ENCODE peak calls at places on chromosomes 16 and 17, in ten cellular contexts. Y is ascending aorta; A is stomach; I is cardiac muscle cell; M is body of pancreas; Z is fibroblast of lung; P is IMR-90; L is neural progenitor cell; F is K562; Q is CD8-positive, alpha-beta T cell. H is an unnamed sample. For H3K36me3, the result is how much of the 10 kb centered on the place peaks cover.

GRCh38 chr16:49776085-49776501 is 79.8 kb downstream of the ZNF423 start:
- DNase-seq in A (no peak), I (peak), Y (no peak), M (no peak), Q (no peak), L (peak), F (no peak), Z (no peak), P (no peak), H (peak)

GRCh38 chr16:30040221-30040620 is 9.2 kb upstream of the TLCD3B start:
- DNase-seq in M (no peak), F (no peak), Y (no peak), P (no peak), Z (no peak), Q (no peak), I (no peak), L (no peak), A (no peak), H (no peak)

GRCh38 chr17:64998436-64999190 is 57.9 kb downstream of the GNA13 start:
- DNase-seq in Z (no peak), F (no peak), L (no peak), P (no peak), A (no peak), Q (no peak), I (no peak), Y (no peak), M (no peak), H (no peak)

GRCh38 chr16:66382966-66383299 is 16.4 kb downstream of the CDH5 start:
- DNase-seq in M (no peak), Q (no peak), P (peak), Y (no peak), L (no peak), F (no peak), I (peak), A (no peak), Z (peak), H (peak)

GRCh38 chr17:59154721-59155438 is at the start of gene SKA2:
- DNase-seq in P (no peak), F (peak), Q (peak), L (peak), M (peak), I (no peak), A (peak), Y (peak), Z (no peak), H (no peak)

GRCh38 chr16:80936410-80936809 is 70.3 kb downstream of the CMC2 start:
- DNase-seq in Z (no peak), L (no peak), A (no peak), F (no peak), M (no peak), P (peak), Y (no peak), Q (no peak), I (no peak), H (peak)

GRCh38 chr16:1184156-1184868 is 31.4 kb downstream of the CACNA1H start:
- DNase-seq in M (no peak), Z (no peak), A (no peak), Q (no peak), Y (no peak), P (no peak), L (no peak), I (no peak), F (no peak), H (no peak)

GRCh38 chr16:47712276-47713224 is 251.4 kb downstream of the PHKB start:
- DNase-seq in Y (no peak), I (no peak), L (no peak), A (no peak), Q (no peak), P (no peak), F (no peak), M (no peak), Z (no peak), H (peak)

GRCh38 chr16:8866118-8866883 is 2.5 kb downstream of the CARHSP1 start:
- DNase-seq in I (peak), M (no peak), F (no peak), L (peak), Y (no peak), Z (no peak), P (no peak), Q (no peak), A (peak), H (no peak)

GRCh38 chr16:24540575-24541240 is 1.3 kb downstream of the RBBP6 start:
- DNase-seq in A (no peak), F (no peak), Q (no peak), I (peak), P (peak), Y (no peak), L (peak), Z (no peak), M (no peak), H (no peak)

GRCh38 chr16:66509576-66509975 is 40.3 kb downstream of the TK2 start:
- DNase-seq in P (no peak), Q (no peak), A (peak), M (peak), Z (no peak), L (no peak), F (no peak), I (no peak), Y (no peak), H (no peak)

GRCh38 chr16:75070055-75070841 is 46.3 kb downstream of the LDHD start:
- DNase-seq in Y (no peak), Z (peak), P (no peak), L (no peak), A (peak), M (no peak), Q (no peak), I (no peak), F (peak), H (no peak)

GRCh38 chr17:77880702-77881450 is 77.6 kb upstream of the TNRC6C start:
- DNase-seq in L (no peak), Y (no peak), Z (no peak), F (no peak), Q (no peak), A (no peak), I (no peak), P (no peak), M (no peak), H (no peak)

GRCh38 chr16:68908000-68908313 is 64.6 kb downstream of the TANGO6 start:
- DNase-seq in A (no peak), F (no peak), I (no peak), P (peak), Q (no peak), L (no peak), M (no peak), Z (peak), Y (no peak), H (no peak)

GRCh38 chr17:11493947-11494346 is 104.3 kb upstream of the DNAH9 start:
- DNase-seq in Z (no peak), L (peak), P (no peak), F (no peak), M (no peak), I (no peak), A (no peak), Q (no peak), Y (no peak), H (no peak)

GRCh38 chr17:29757788-29758187 is 135.1 kb upstream of the CORO6 start:
- DNase-seq in A (no peak), Z (no peak), F (no peak), Y (no peak), I (no peak), P (no peak), L (no peak), M (no peak), Q (no peak), H (no peak)

GRCh38 chr17:80792373-80792781 is 199.3 kb upstream of the CHMP6 start:
- DNase-seq in Z (peak), M (no peak), A (no peak), F (no peak), L (no peak), Y (no peak), Q (no peak), I (no peak), P (peak), H (peak)

GRCh38 chr17:19551148-19551547 is 17.5 kb downstream of the SLC47A1 start:
- DNase-seq in P (no peak), Q (no peak), Z (no peak), F (no peak), Y (no peak), L (no peak), A (no peak), M (no peak), I (no peak), H (no peak)

GRCh38 chr17:34533811-34534527 is 45.4 kb upstream of the TMEM132E start:
- DNase-seq in Y (no peak), Z (peak), Q (no peak), M (no peak), L (no peak), I (no peak), F (no peak), P (no peak), A (no peak), H (no peak)

GRCh38 chr16:67538666-67539101 is 10.1 kb downstream of the RIPOR1 start:
- DNase-seq in M (no peak), P (peak), A (peak), Q (no peak), L (peak), I (no peak), F (no peak), Z (peak), Y (no peak), H (peak)

GRCh38 chr16:1788708-1789100 is 4.8 kb downstream of the IGFALS start:
- DNase-seq in F (no peak), Y (peak), P (no peak), L (no peak), I (no peak), Q (no peak), A (no peak), M (peak), Z (no peak), H (no peak)

GRCh38 chr17:41678907-41679739 is 9.6 kb upstream of the EIF1 start:
- DNase-seq in M (no peak), P (peak), F (peak), Y (no peak), Q (peak), L (no peak), A (no peak), Z (peak), I (no peak), H (no peak)
- TF ChIP-seq CTCF in M (no peak), P (no peak), F (peak), Y (no peak), Q (no peak), L (peak), A (no peak), Z (no peak), I (no peak), H (peak)

GRCh38 chr16:79137528-79137927 is 463.0 kb downstream of the MAF start:
- DNase-seq in L (no peak), M (no peak), F (no peak), Z (no peak), I (no peak), P (no peak), Q (no peak), Y (no peak), A (no peak), H (no peak)
- H3K27ac ChIP-seq in L (no peak), M (no peak), F (no peak), Z (no peak), I (no peak), P (no peak), Q (no peak), Y (no peak), A (no peak), H (no peak)

GRCh38 chr17:67353161-67353560 is 13.2 kb downstream of the PSMD12 start:
- DNase-seq in P (no peak), L (no peak), Z (no peak), Y (no peak), F (no peak), I (no peak), Q (no peak), A (no peak), M (no peak), H (no peak)

GRCh38 chr17:67343237-67343636 is 23.1 kb downstream of the PSMD12 start:
- DNase-seq in Q (no peak), I (no peak), Y (no peak), F (no peak), Z (no peak), P (no peak), L (no peak), M (no peak), A (no peak), H (no peak)

GRCh38 chr17:67349420-67349819 is 17.0 kb downstream of the PSMD12 start:
- DNase-seq in Y (no peak), M (no peak), L (no peak), P (no peak), F (no peak), Q (no peak), I (no peak), Z (no peak), A (no peak), H (no peak)

DNA sequence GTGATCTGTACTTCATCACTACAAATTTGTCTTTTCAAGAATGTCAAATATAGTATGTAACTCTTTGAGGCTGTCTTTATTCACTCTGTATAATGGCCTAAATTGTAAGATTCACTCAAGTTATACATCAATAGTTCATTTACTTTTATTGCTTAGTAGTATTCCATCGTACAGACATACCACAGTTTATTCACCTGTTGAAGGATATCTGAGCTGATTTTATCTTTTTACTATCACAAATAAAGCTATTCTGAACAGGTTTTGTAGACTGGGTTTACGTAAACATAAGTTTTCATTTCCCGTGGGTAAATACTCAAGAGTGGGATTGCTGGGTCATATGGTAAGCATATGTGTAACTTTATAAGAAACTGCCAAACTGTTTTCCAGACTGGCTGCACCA is 18.6 kb downstream of the PSMD12 start:
- DNase-seq in F (no peak), L (no peak), A (no peak), I (no peak), Z (no peak), M (no peak), Q (no peak), P (no peak), Y (no peak), H (no peak)
- H3K36me3 ChIP-seq in F (half or more), L (under half), A (half or more), I (half or more), Z (under half), M (half or more), Q (half or more), P (under half), Y (half or more), H (half or more)

GRCh38 chr17:40023590-40024292 is 8.5 kb downstream of the CSF3 start:
- DNase-seq in Y (no peak), A (peak), M (no peak), P (no peak), I (no peak), Q (no peak), F (no peak), L (no peak), Z (peak), H (no peak)
- TF ChIP-seq CTCF in Y (no peak), A (no peak), M (no peak), P (no peak), I (no peak), Q (no peak), F (no peak), L (no peak), Z (no peak), H (no peak)

DNA sequence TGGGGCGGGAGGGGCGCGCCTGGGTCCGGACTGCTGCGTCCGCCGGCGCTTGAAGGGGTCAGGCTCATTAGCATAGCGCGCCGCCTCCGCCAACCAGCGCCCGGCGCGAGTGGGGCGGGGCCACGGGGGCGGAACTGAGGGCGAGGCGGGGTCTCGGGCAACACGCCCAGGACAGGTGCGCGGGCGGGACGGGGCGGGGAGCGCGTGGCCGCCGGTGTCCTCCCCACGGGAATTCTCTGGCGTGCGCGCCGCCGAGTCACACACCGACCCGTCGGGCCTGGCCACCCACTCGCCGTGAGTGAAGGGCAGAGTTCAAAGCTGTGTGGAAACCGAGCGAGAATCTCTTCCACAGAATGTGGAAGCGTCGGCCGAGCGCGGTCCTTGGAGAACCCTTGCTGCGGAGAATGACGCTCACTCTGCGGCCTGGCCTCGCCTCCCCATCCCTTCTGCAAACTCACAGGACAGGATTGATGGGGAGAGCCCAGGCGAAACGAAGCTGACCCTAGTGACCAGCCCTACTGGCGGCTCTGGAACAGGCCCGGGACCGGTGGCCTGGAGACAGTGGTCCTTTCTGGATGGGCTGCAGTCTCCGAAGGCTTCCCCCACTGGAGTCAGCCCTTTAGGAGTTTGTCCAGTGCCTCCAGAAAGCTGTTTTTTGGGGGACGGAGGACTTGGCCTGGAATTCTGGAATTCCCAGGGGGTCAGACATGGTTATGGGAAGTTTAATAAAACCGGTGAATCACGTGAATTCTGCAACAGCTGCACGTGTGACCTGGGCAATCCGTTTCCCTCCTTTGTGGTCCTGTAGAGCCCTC is at the start of gene SNAI3:
- DNase-seq in P (peak), Q (peak), Z (no peak), M (peak), A (peak), L (peak), I (peak), F (peak), Y (no peak), H (no peak)
- H3K27ac ChIP-seq in P (no peak), Q (peak), Z (no peak), M (peak), A (peak), L (no peak), I (peak), F (peak), Y (no peak), H (no peak)